ENCODE peak calls at places on chromosomes 3 and 15, in six cellular contexts. I, Z, A, S, Y and V are unnamed samples.

GRCh38 chr3:107524214-107525100 is 1.7 kb downstream of the BBX start:
- DNase-seq in I (peak; percentile 42), Z (peak; percentile 23), A (no peak), S (no peak), Y (peak; percentile 20), V (peak; percentile 41)

GRCh38 chr15:25838871-25839195 is 24.3 kb downstream of the ATP10A start:
- DNase-seq in I (no peak), Z (no peak), A (no peak), S (peak; percentile 18), Y (no peak), V (no peak)

GRCh38 chr3:192253138-192253537 is 474.2 kb downstream of the FGF12 start:
- DNase-seq in I (no peak), Z (no peak), A (no peak), S (no peak), Y (no peak), V (no peak)

GRCh38 chr3:185272051-185272450 is 18.2 kb upstream of the EHHADH start:
- DNase-seq in I (no peak), Z (no peak), A (no peak), S (no peak), Y (no peak), V (no peak)

GRCh38 chr3:70000563-70001081 is 1.1 kb downstream of the SAMMSON start:
- DNase-seq in I (no peak), Z (no peak), A (no peak), S (no peak), Y (no peak), V (no peak)

GRCh38 chr3:115977866-115978265 is 354.6 kb downstream of the GAP43 start:
- DNase-seq in I (no peak), Z (no peak), A (no peak), S (no peak), Y (no peak), V (no peak)

GRCh38 chr15:92077353-92078080 is 224.0 kb downstream of the SLCO3A1 start:
- DNase-seq in I (peak; percentile 74), Z (no peak), A (peak; percentile 45), S (peak; percentile 73), Y (peak; percentile 61), V (peak; percentile 82)

GRCh38 chr3:99286266-99286845 is 352.0 kb upstream of the COL8A1 start:
- DNase-seq in I (no peak), Z (no peak), A (no peak), S (no peak), Y (no peak), V (no peak)